ENCODE peak calls at places on chromosomes 6 and 20, in seven cellular contexts. One of them, this sample, is unnamed.

GRCh38 chr20:25623225-25623735 is 534 bp downstream of the NANP start:
- DNase-seq in astrocyte of the spinal cord: peak
- DNase-seq in activated T-cell treated with anti-CD3 and anti-CD28 coated beads, Interleukin-2, amount 50 U/mL, for 72 hours: peak
- DNase-seq in NCI-H2171 treated with DMSO at 0.1 percent for 48 hours: no peak
- DNase-seq in upper lobe of left lung: peak
- DNase-seq in M059J: peak
- DNase-seq in G401: peak
- DNase-seq in this sample: peak

GRCh38 chr6:15268130-15268908 is 22.4 kb downstream of the JARID2 start:
- DNase-seq in astrocyte of the spinal cord: no peak
- DNase-seq in activated T-cell treated with anti-CD3 and anti-CD28 coated beads, Interleukin-2, amount 50 U/mL, for 72 hours: no peak
- DNase-seq in NCI-H2171 treated with DMSO at 0.1 percent for 48 hours: no peak
- DNase-seq in upper lobe of left lung: no peak
- DNase-seq in M059J: no peak
- DNase-seq in G401: peak
- DNase-seq in this sample: peak

GRCh38 chr6:50565004-50565403 is 148.3 kb upstream of the TFAP2D start:
- DNase-seq in astrocyte of the spinal cord: no peak
- DNase-seq in activated T-cell treated with anti-CD3 and anti-CD28 coated beads, Interleukin-2, amount 50 U/mL, for 72 hours: no peak
- DNase-seq in NCI-H2171 treated with DMSO at 0.1 percent for 48 hours: no peak
- DNase-seq in upper lobe of left lung: no peak
- DNase-seq in M059J: no peak
- DNase-seq in G401: no peak
- DNase-seq in this sample: no peak

GRCh38 chr6:96499781-96500180 is 21.8 kb upstream of the UFL1 start:
- DNase-seq in astrocyte of the spinal cord: no peak
- DNase-seq in activated T-cell treated with anti-CD3 and anti-CD28 coated beads, Interleukin-2, amount 50 U/mL, for 72 hours: no peak
- DNase-seq in NCI-H2171 treated with DMSO at 0.1 percent for 48 hours: no peak
- DNase-seq in upper lobe of left lung: no peak
- DNase-seq in M059J: no peak
- DNase-seq in G401: no peak
- DNase-seq in this sample: no peak

GRCh38 chr20:36883972-36884535 is 8.1 kb downstream of the TLDC2 start:
- DNase-seq in astrocyte of the spinal cord: no peak
- DNase-seq in activated T-cell treated with anti-CD3 and anti-CD28 coated beads, Interleukin-2, amount 50 U/mL, for 72 hours: no peak
- DNase-seq in NCI-H2171 treated with DMSO at 0.1 percent for 48 hours: no peak
- DNase-seq in upper lobe of left lung: no peak
- DNase-seq in M059J: no peak
- DNase-seq in G401: no peak
- DNase-seq in this sample: peak

GRCh38 chr20:46139908-46140482 is 21.9 kb downstream of the CD40 start:
- DNase-seq in astrocyte of the spinal cord: no peak
- DNase-seq in activated T-cell treated with anti-CD3 and anti-CD28 coated beads, Interleukin-2, amount 50 U/mL, for 72 hours: no peak
- DNase-seq in NCI-H2171 treated with DMSO at 0.1 percent for 48 hours: peak
- DNase-seq in upper lobe of left lung: no peak
- DNase-seq in M059J: no peak
- DNase-seq in G401: no peak
- DNase-seq in this sample: no peak

GRCh38 chr6:26336355-26337198 is 28.4 kb upstream of the BTN3A2 start:
- DNase-seq in astrocyte of the spinal cord: peak
- DNase-seq in activated T-cell treated with anti-CD3 and anti-CD28 coated beads, Interleukin-2, amount 50 U/mL, for 72 hours: no peak
- DNase-seq in NCI-H2171 treated with DMSO at 0.1 percent for 48 hours: no peak
- DNase-seq in upper lobe of left lung: no peak
- DNase-seq in M059J: peak
- DNase-seq in G401: no peak
- DNase-seq in this sample: no peak

GRCh38 chr6:85983032-85983659 is 340.5 kb upstream of the SYNCRIP start:
- DNase-seq in astrocyte of the spinal cord: no peak
- DNase-seq in activated T-cell treated with anti-CD3 and anti-CD28 coated beads, Interleukin-2, amount 50 U/mL, for 72 hours: no peak
- DNase-seq in NCI-H2171 treated with DMSO at 0.1 percent for 48 hours: no peak
- DNase-seq in upper lobe of left lung: no peak
- DNase-seq in M059J: no peak
- DNase-seq in G401: no peak
- DNase-seq in this sample: no peak

GRCh38 chr6:89887452-89888137 is 6.7 kb upstream of the GJA10 start:
- DNase-seq in astrocyte of the spinal cord: no peak
- DNase-seq in activated T-cell treated with anti-CD3 and anti-CD28 coated beads, Interleukin-2, amount 50 U/mL, for 72 hours: no peak
- DNase-seq in NCI-H2171 treated with DMSO at 0.1 percent for 48 hours: no peak
- DNase-seq in upper lobe of left lung: peak
- DNase-seq in M059J: no peak
- DNase-seq in G401: no peak
- DNase-seq in this sample: no peak

GRCh38 chr6:3409699-3410384 is 47.0 kb downstream of the SLC22A23 start:
- DNase-seq in astrocyte of the spinal cord: no peak
- DNase-seq in activated T-cell treated with anti-CD3 and anti-CD28 coated beads, Interleukin-2, amount 50 U/mL, for 72 hours: no peak
- DNase-seq in NCI-H2171 treated with DMSO at 0.1 percent for 48 hours: no peak
- DNase-seq in upper lobe of left lung: no peak
- DNase-seq in M059J: no peak
- DNase-seq in G401: no peak
- DNase-seq in this sample: no peak

GRCh38 chr20:4439461-4439860 is 282.2 kb upstream of the PRND start:
- DNase-seq in astrocyte of the spinal cord: peak
- DNase-seq in activated T-cell treated with anti-CD3 and anti-CD28 coated beads, Interleukin-2, amount 50 U/mL, for 72 hours: no peak
- DNase-seq in NCI-H2171 treated with DMSO at 0.1 percent for 48 hours: no peak
- DNase-seq in upper lobe of left lung: no peak
- DNase-seq in M059J: no peak
- DNase-seq in G401: no peak
- DNase-seq in this sample: no peak

GRCh38 chr20:16483024-16483423 is 90.2 kb downstream of the KIF16B start:
- DNase-seq in astrocyte of the spinal cord: no peak
- DNase-seq in activated T-cell treated with anti-CD3 and anti-CD28 coated beads, Interleukin-2, amount 50 U/mL, for 72 hours: no peak
- DNase-seq in NCI-H2171 treated with DMSO at 0.1 percent for 48 hours: no peak
- DNase-seq in upper lobe of left lung: no peak
- DNase-seq in M059J: no peak
- DNase-seq in G401: no peak
- DNase-seq in this sample: no peak

GRCh38 chr6:16477367-16478149 is 239.2 kb downstream of the GMPR start:
- DNase-seq in astrocyte of the spinal cord: no peak
- DNase-seq in activated T-cell treated with anti-CD3 and anti-CD28 coated beads, Interleukin-2, amount 50 U/mL, for 72 hours: no peak
- DNase-seq in NCI-H2171 treated with DMSO at 0.1 percent for 48 hours: no peak
- DNase-seq in upper lobe of left lung: no peak
- DNase-seq in M059J: no peak
- DNase-seq in G401: no peak
- DNase-seq in this sample: no peak

GRCh38 chr6:31575335-31575901 is at the start of gene TNF:
- DNase-seq in astrocyte of the spinal cord: no peak
- DNase-seq in activated T-cell treated with anti-CD3 and anti-CD28 coated beads, Interleukin-2, amount 50 U/mL, for 72 hours: peak
- DNase-seq in NCI-H2171 treated with DMSO at 0.1 percent for 48 hours: no peak
- DNase-seq in upper lobe of left lung: no peak
- DNase-seq in M059J: no peak
- DNase-seq in G401: no peak
- DNase-seq in this sample: peak

GRCh38 chr6:22147469-22147815 is 149.4 kb downstream of the PRL start:
- DNase-seq in astrocyte of the spinal cord: peak
- DNase-seq in activated T-cell treated with anti-CD3 and anti-CD28 coated beads, Interleukin-2, amount 50 U/mL, for 72 hours: no peak
- DNase-seq in NCI-H2171 treated with DMSO at 0.1 percent for 48 hours: no peak
- DNase-seq in upper lobe of left lung: no peak
- DNase-seq in M059J: no peak
- DNase-seq in G401: no peak
- DNase-seq in this sample: no peak

GRCh38 chr6:119350202-119351004 is 842 bp upstream of the MAN1A1 start:
- DNase-seq in astrocyte of the spinal cord: peak
- DNase-seq in activated T-cell treated with anti-CD3 and anti-CD28 coated beads, Interleukin-2, amount 50 U/mL, for 72 hours: peak
- DNase-seq in NCI-H2171 treated with DMSO at 0.1 percent for 48 hours: peak
- DNase-seq in upper lobe of left lung: no peak
- DNase-seq in M059J: peak
- DNase-seq in G401: peak
- DNase-seq in this sample: peak

GRCh38 chr20:5100684-5101347 is 18.9 kb downstream of the PCNA start:
- DNase-seq in astrocyte of the spinal cord: peak
- DNase-seq in activated T-cell treated with anti-CD3 and anti-CD28 coated beads, Interleukin-2, amount 50 U/mL, for 72 hours: peak
- DNase-seq in NCI-H2171 treated with DMSO at 0.1 percent for 48 hours: peak
- DNase-seq in upper lobe of left lung: no peak
- DNase-seq in M059J: peak
- DNase-seq in G401: peak
- DNase-seq in this sample: peak

GRCh38 chr6:45710304-45710821 is 305.3 kb downstream of the CLIC5 start:
- DNase-seq in astrocyte of the spinal cord: peak
- DNase-seq in activated T-cell treated with anti-CD3 and anti-CD28 coated beads, Interleukin-2, amount 50 U/mL, for 72 hours: peak
- DNase-seq in NCI-H2171 treated with DMSO at 0.1 percent for 48 hours: no peak
- DNase-seq in upper lobe of left lung: no peak
- DNase-seq in M059J: peak
- DNase-seq in G401: no peak
- DNase-seq in this sample: no peak

GRCh38 chr6:170451762-170452651 is 101.1 kb downstream of the PSMB1 start:
- DNase-seq in astrocyte of the spinal cord: no peak
- DNase-seq in activated T-cell treated with anti-CD3 and anti-CD28 coated beads, Interleukin-2, amount 50 U/mL, for 72 hours: no peak
- DNase-seq in NCI-H2171 treated with DMSO at 0.1 percent for 48 hours: no peak
- DNase-seq in upper lobe of left lung: peak
- DNase-seq in M059J: no peak
- DNase-seq in G401: no peak
- DNase-seq in this sample: no peak

GRCh38 chr20:32062776-32063170 is 10.7 kb downstream of the HCK start:
- DNase-seq in astrocyte of the spinal cord: no peak
- DNase-seq in activated T-cell treated with anti-CD3 and anti-CD28 coated beads, Interleukin-2, amount 50 U/mL, for 72 hours: no peak
- DNase-seq in NCI-H2171 treated with DMSO at 0.1 percent for 48 hours: no peak
- DNase-seq in upper lobe of left lung: no peak
- DNase-seq in M059J: no peak
- DNase-seq in G401: no peak
- DNase-seq in this sample: peak

GRCh38 chr6:3433005-3433404 is 23.8 kb downstream of the SLC22A23 start:
- DNase-seq in astrocyte of the spinal cord: no peak
- DNase-seq in activated T-cell treated with anti-CD3 and anti-CD28 coated beads, Interleukin-2, amount 50 U/mL, for 72 hours: no peak
- DNase-seq in NCI-H2171 treated with DMSO at 0.1 percent for 48 hours: peak
- DNase-seq in upper lobe of left lung: no peak
- DNase-seq in M059J: no peak
- DNase-seq in G401: no peak
- DNase-seq in this sample: no peak

GRCh38 chr6:119676971-119677370 is 327.4 kb upstream of the MAN1A1 start:
- DNase-seq in astrocyte of the spinal cord: peak
- DNase-seq in activated T-cell treated with anti-CD3 and anti-CD28 coated beads, Interleukin-2, amount 50 U/mL, for 72 hours: no peak
- DNase-seq in NCI-H2171 treated with DMSO at 0.1 percent for 48 hours: no peak
- DNase-seq in upper lobe of left lung: no peak
- DNase-seq in M059J: peak
- DNase-seq in G401: no peak
- DNase-seq in this sample: no peak

GRCh38 chr6:52725133-52725529 is 38.1 kb downstream of the GSTA2 start:
- DNase-seq in astrocyte of the spinal cord: no peak
- DNase-seq in activated T-cell treated with anti-CD3 and anti-CD28 coated beads, Interleukin-2, amount 50 U/mL, for 72 hours: no peak
- DNase-seq in NCI-H2171 treated with DMSO at 0.1 percent for 48 hours: no peak
- DNase-seq in upper lobe of left lung: no peak
- DNase-seq in M059J: peak
- DNase-seq in G401: no peak
- DNase-seq in this sample: no peak

GRCh38 chr20:57024849-57025248 is 241.6 kb downstream of the BMP7 start:
- DNase-seq in astrocyte of the spinal cord: no peak
- DNase-seq in activated T-cell treated with anti-CD3 and anti-CD28 coated beads, Interleukin-2, amount 50 U/mL, for 72 hours: no peak
- DNase-seq in NCI-H2171 treated with DMSO at 0.1 percent for 48 hours: no peak
- DNase-seq in upper lobe of left lung: no peak
- DNase-seq in M059J: peak
- DNase-seq in G401: peak
- DNase-seq in this sample: no peak

GRCh38 chr6:128738112-128738511 is 144.8 kb upstream of the LAMA2 start:
- DNase-seq in astrocyte of the spinal cord: no peak
- DNase-seq in activated T-cell treated with anti-CD3 and anti-CD28 coated beads, Interleukin-2, amount 50 U/mL, for 72 hours: no peak
- DNase-seq in NCI-H2171 treated with DMSO at 0.1 percent for 48 hours: no peak
- DNase-seq in upper lobe of left lung: no peak
- DNase-seq in M059J: no peak
- DNase-seq in G401: no peak
- DNase-seq in this sample: no peak

GRCh38 chr6:79373880-79374279 is 139.4 kb upstream of the HMGN3 start:
- DNase-seq in astrocyte of the spinal cord: no peak
- DNase-seq in activated T-cell treated with anti-CD3 and anti-CD28 coated beads, Interleukin-2, amount 50 U/mL, for 72 hours: no peak
- DNase-seq in NCI-H2171 treated with DMSO at 0.1 percent for 48 hours: no peak
- DNase-seq in upper lobe of left lung: no peak
- DNase-seq in M059J: peak
- DNase-seq in G401: no peak
- DNase-seq in this sample: no peak

GRCh38 chr6:37489697-37490336 is 9.9 kb downstream of the CCDC167 start:
- DNase-seq in astrocyte of the spinal cord: no peak
- DNase-seq in activated T-cell treated with anti-CD3 and anti-CD28 coated beads, Interleukin-2, amount 50 U/mL, for 72 hours: peak
- DNase-seq in NCI-H2171 treated with DMSO at 0.1 percent for 48 hours: peak
- DNase-seq in upper lobe of left lung: no peak
- DNase-seq in M059J: peak
- DNase-seq in G401: no peak
- DNase-seq in this sample: no peak

GRCh38 chr20:12110274-12110673 is 192.6 kb downstream of the BTBD3 start:
- DNase-seq in astrocyte of the spinal cord: no peak
- DNase-seq in activated T-cell treated with anti-CD3 and anti-CD28 coated beads, Interleukin-2, amount 50 U/mL, for 72 hours: no peak
- DNase-seq in NCI-H2171 treated with DMSO at 0.1 percent for 48 hours: no peak
- DNase-seq in upper lobe of left lung: no peak
- DNase-seq in M059J: no peak
- DNase-seq in G401: no peak
- DNase-seq in this sample: no peak

GRCh38 chr20:47825011-47825762 is 39.9 kb upstream of the SULF2 start:
- DNase-seq in astrocyte of the spinal cord: no peak
- DNase-seq in activated T-cell treated with anti-CD3 and anti-CD28 coated beads, Interleukin-2, amount 50 U/mL, for 72 hours: no peak
- DNase-seq in NCI-H2171 treated with DMSO at 0.1 percent for 48 hours: no peak
- DNase-seq in upper lobe of left lung: no peak
- DNase-seq in M059J: no peak
- DNase-seq in G401: no peak
- DNase-seq in this sample: no peak

GRCh38 chr6:32186496-32186840 is 2.4 kb upstream of the AGER start:
- DNase-seq in astrocyte of the spinal cord: no peak
- DNase-seq in activated T-cell treated with anti-CD3 and anti-CD28 coated beads, Interleukin-2, amount 50 U/mL, for 72 hours: no peak
- DNase-seq in NCI-H2171 treated with DMSO at 0.1 percent for 48 hours: no peak
- DNase-seq in upper lobe of left lung: no peak
- DNase-seq in M059J: no peak
- DNase-seq in G401: no peak
- DNase-seq in this sample: no peak